ENCODE peak calls at places on chromosomes 6 and 20, in nine cellular contexts. T, W, Z, X, R, D, O, B and F are unnamed samples.

GRCh38 chr20:13419445-13419844 is 198.4 kb downstream of the ISM1 start:
- DNase-seq in T (no peak), W (no peak), Z (no peak), X (no peak), R (no peak), D (no peak), O (no peak), B (no peak), F (no peak)

GRCh38 chr6:41489284-41489851 is 56.8 kb upstream of the FOXP4 start:
- DNase-seq in T (no peak), W (no peak), Z (peak), X (no peak), R (peak), D (no peak), O (no peak), B (no peak), F (no peak)

GRCh38 chr20:20568604-20569205 is 143.7 kb downstream of the RALGAPA2 start:
- DNase-seq in T (peak), W (no peak), Z (peak), X (peak), R (no peak), D (peak), O (no peak), B (peak), F (peak)

GRCh38 chr6:4687989-4688947 is 87.9 kb upstream of the CDYL start:
- DNase-seq in T (no peak), W (no peak), Z (peak), X (peak), R (no peak), D (peak), O (no peak), B (peak), F (no peak)

GRCh38 chr6:1616556-1617463 is 7.1 kb downstream of the FOXC1 start:
- DNase-seq in T (no peak), W (no peak), Z (no peak), X (no peak), R (no peak), D (no peak), O (no peak), B (no peak), F (no peak)

GRCh38 chr6:46888578-46888977 is 33.2 kb downstream of the ADGRF5 start:
- DNase-seq in T (no peak), W (no peak), Z (no peak), X (no peak), R (no peak), D (no peak), O (no peak), B (no peak), F (no peak)

GRCh38 chr6:56802570-56802969 is 152.3 kb upstream of the BEND6 start:
- DNase-seq in T (no peak), W (no peak), Z (peak), X (peak), R (no peak), D (no peak), O (no peak), B (no peak), F (no peak)

GRCh38 chr6:149834513-149835481 is 29.4 kb downstream of the LRP11 start:
- DNase-seq in T (peak), W (no peak), Z (peak), X (peak), R (no peak), D (no peak), O (no peak), B (no peak), F (peak)

GRCh38 chr6:53240763-53241162 is 92.1 kb upstream of the GCM1 start:
- DNase-seq in T (no peak), W (no peak), Z (no peak), X (no peak), R (no peak), D (no peak), O (no peak), B (no peak), F (no peak)

GRCh38 chr6:6736753-6737654 is 148.5 kb downstream of the LY86 start:
- DNase-seq in T (no peak), W (no peak), Z (peak), X (no peak), R (peak), D (no peak), O (peak), B (peak), F (no peak)

GRCh38 chr6:41531016-41531415 is 15.2 kb upstream of the FOXP4 start:
- DNase-seq in T (no peak), W (no peak), Z (no peak), X (no peak), R (no peak), D (no peak), O (no peak), B (no peak), F (no peak)

GRCh38 chr6:15283986-15284361 is 38.1 kb downstream of the JARID2 start:
- DNase-seq in T (no peak), W (no peak), Z (no peak), X (no peak), R (no peak), D (no peak), O (no peak), B (peak), F (no peak)